ENCODE peak calls at places on chromosomes 3 and 15, in eight cellular contexts. L is IMR-90, X is aorta, Z is cardiac muscle cell, D is fibroblast of lung, B is bronchial epithelial cell, E is right atrium auricular region, U is astrocyte of the spinal cord. Y is an unnamed sample.
A peak's percentile ranks its signal among the peaks of the same experiment; 100 is the strongest.

GRCh38 chr15:71055461-71055860 is 59.8 kb upstream of the THSD4 start:
- DNase-seq in D (peak; percentile 67), B (peak; percentile 83), E (no peak), X (no peak), Z (peak; percentile 39), U (peak; percentile 38), L (peak; percentile 80), Y (peak; percentile 24)

GRCh38 chr3:43394071-43394501 is 107.7 kb downstream of the SNRK start:
- DNase-seq in L (peak; percentile 44), Z (peak; percentile 87), B (no peak), U (peak; percentile 77), D (peak; percentile 27), E (peak; percentile 71), X (peak; percentile 80), Y (peak; percentile 100)

GRCh38 chr3:156787926-156788663 is 38.1 kb upstream of the LEKR1 start:
- DNase-seq in E (no peak), Z (peak; percentile 88), U (peak; percentile 95), X (no peak), B (peak; percentile 98), D (peak; percentile 97), L (peak; percentile 97), Y (peak; percentile 43)

GRCh38 chr3:57755368-57756021 is 614 bp upstream of the SLMAP start:
- DNase-seq in E (no peak), L (peak; percentile 38), B (peak; percentile 86), U (peak; percentile 56), Z (peak; percentile 60), D (peak; percentile 85), X (no peak), Y (peak; percentile 82)

GRCh38 chr3:27500051-27500450 is 15.9 kb upstream of the SLC4A7 start:
- DNase-seq in L (no peak), B (no peak), U (no peak), X (no peak), Z (peak; percentile 21), E (no peak), D (no peak), Y (no peak)

GRCh38 chr3:57155214-57155613 is 9.9 kb downstream of the IL17RD start:
- DNase-seq in U (no peak), X (no peak), D (peak; percentile 17), Z (no peak), E (no peak), B (no peak), L (no peak), Y (no peak)

GRCh38 chr15:84400820-84401219 is 165.2 kb downstream of the GOLGA6L4 start:
- DNase-seq in L (no peak), D (no peak), Z (no peak), E (peak; percentile 13), B (no peak), X (no peak), U (no peak), Y (no peak)

GRCh38 chr15:76151599-76151974 is 91.8 kb downstream of the TMEM266 start:
- DNase-seq in X (no peak), D (no peak), B (no peak), U (no peak), L (no peak), Z (no peak), E (no peak), Y (no peak)

GRCh38 chr15:84766461-84767005 is 18.1 kb downstream of the ZNF592 start:
- DNase-seq in E (no peak), B (no peak), Z (no peak), X (no peak), D (no peak), U (no peak), L (no peak), Y (no peak)

GRCh38 chr3:129614927-129615363 is 8.5 kb upstream of the PLXND1 start:
- DNase-seq in B (no peak), L (no peak), U (no peak), Z (peak; percentile 60), E (no peak), D (no peak), X (no peak), Y (no peak)

GRCh38 chr3:9226326-9226725 is 23.1 kb downstream of the SRGAP3 start:
- DNase-seq in X (no peak), L (peak; percentile 14), E (no peak), B (peak; percentile 58), D (peak; percentile 90), U (peak; percentile 56), Z (peak; percentile 86), Y (no peak)

GRCh38 chr3:142211034-142211433 is 14.4 kb downstream of the GK5 start:
- DNase-seq in D (no peak), U (no peak), L (no peak), E (no peak), Z (peak; percentile 50), X (no peak), B (no peak), Y (peak; percentile 26)

GRCh38 chr3:142218703-142219102 is 6.7 kb downstream of the GK5 start:
- DNase-seq in L (peak; percentile 16), D (no peak), E (no peak), X (no peak), Z (no peak), B (no peak), U (peak; percentile 5), Y (no peak)

GRCh38 chr3:142213298-142213697 is 12.1 kb downstream of the GK5 start:
- DNase-seq in B (no peak), Z (peak; percentile 95), E (no peak), U (peak; percentile 52), X (no peak), L (no peak), D (peak; percentile 39), Y (no peak)

GRCh38 chr3:142215111-142215510 is 10.3 kb downstream of the GK5 start:
- DNase-seq in Z (peak; percentile 49), D (no peak), B (peak; percentile 28), E (no peak), X (no peak), L (peak; percentile 23), U (no peak), Y (peak; percentile 35)

GRCh38 chr3:142216321-142216720 is 9.1 kb downstream of the GK5 start:
- DNase-seq in X (no peak), L (no peak), D (no peak), E (no peak), U (no peak), Z (no peak), B (no peak), Y (no peak)
- H3K4me3 ChIP-seq in X (no peak overlapping the region), L (no peak overlapping the region), D (no peak overlapping the region), E (no peak overlapping the region), U (no peak overlapping the region), Z (no peak overlapping the region), B (no peak overlapping the region), Y (no peak overlapping the region)

DNA sequence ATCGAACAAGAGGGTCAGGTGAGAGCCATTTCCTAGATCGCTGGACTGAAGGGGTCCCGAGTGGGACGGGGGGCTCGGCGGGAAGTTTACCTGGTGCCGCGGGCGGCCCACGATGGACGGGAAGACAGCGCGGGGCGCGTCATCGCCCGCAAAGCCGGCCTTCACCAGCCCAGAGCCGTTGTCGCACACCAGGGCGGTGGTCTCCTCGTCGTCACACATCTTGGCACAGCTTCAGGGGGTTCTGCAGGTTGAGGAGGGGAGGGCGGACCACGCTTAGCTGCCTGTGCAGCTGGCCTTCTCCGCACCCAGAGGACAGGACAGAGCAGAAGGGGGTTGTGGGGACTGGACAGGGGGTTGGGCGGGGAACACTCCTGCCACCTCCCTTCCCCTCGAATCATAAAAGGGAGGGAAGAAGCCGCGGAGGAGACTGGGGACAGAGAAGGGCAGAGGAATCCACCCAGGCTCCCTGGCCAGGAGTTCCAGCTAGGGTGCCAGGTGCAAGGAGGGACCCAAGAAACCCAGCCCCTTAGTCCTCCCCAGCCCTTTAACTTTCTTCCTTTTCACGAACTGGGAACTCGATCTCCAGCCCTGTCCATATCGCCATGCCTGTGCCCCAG is 651 bp downstream of the ACTC1 start:
- DNase-seq in Z (no peak), X (peak; percentile 69), B (no peak), U (no peak), E (no peak), L (no peak), D (no peak), Y (no peak)
- H3K4me3 ChIP-seq in Z (peak overlapping the region; percentile 82), X (peak overlapping the region; percentile 72), B (no peak overlapping the region), U (no peak overlapping the region), E (peak overlapping the region; percentile 57), L (no peak overlapping the region), D (peak overlapping the region; percentile 39), Y (no peak overlapping the region)

GRCh38 chr3:138867996-138868395 is 33.3 kb upstream of the PIK3CB start:
- DNase-seq in D (peak; percentile 21), U (no peak), L (no peak), E (no peak), X (no peak), B (no peak), Z (no peak), Y (peak; percentile 59)

GRCh38 chr3:138861755-138862333 is 27.1 kb upstream of the PIK3CB start:
- DNase-seq in D (peak; percentile 83), Z (peak; percentile 23), X (no peak), L (peak; percentile 81), U (peak; percentile 92), E (no peak), B (peak; percentile 72), Y (peak; percentile 28)

GRCh38 chr3:138863776-138864113 is 29.0 kb upstream of the PIK3CB start:
- DNase-seq in D (no peak), E (no peak), X (no peak), B (no peak), L (no peak), Z (no peak), U (no peak), Y (no peak)

GRCh38 chr3:138862924-138863775 is 28.4 kb upstream of the PIK3CB start:
- DNase-seq in L (peak; percentile 76), B (peak; percentile 97), E (no peak), X (no peak), U (peak; percentile 70), D (peak; percentile 79), Z (peak; percentile 63), Y (peak; percentile 70)

GRCh38 chr3:138862531-138862923 is 27.8 kb upstream of the PIK3CB start:
- DNase-seq in U (peak; percentile 22), B (peak; percentile 51), E (no peak), X (no peak), L (no peak), D (peak; percentile 24), Z (peak; percentile 14), Y (peak; percentile 60)
- H3K4me3 ChIP-seq in U (no peak overlapping the region), B (no peak overlapping the region), E (peak overlapping the region; percentile 9), X (no peak overlapping the region), L (no peak overlapping the region), D (no peak overlapping the region), Z (no peak overlapping the region), Y (no peak overlapping the region)

DNA sequence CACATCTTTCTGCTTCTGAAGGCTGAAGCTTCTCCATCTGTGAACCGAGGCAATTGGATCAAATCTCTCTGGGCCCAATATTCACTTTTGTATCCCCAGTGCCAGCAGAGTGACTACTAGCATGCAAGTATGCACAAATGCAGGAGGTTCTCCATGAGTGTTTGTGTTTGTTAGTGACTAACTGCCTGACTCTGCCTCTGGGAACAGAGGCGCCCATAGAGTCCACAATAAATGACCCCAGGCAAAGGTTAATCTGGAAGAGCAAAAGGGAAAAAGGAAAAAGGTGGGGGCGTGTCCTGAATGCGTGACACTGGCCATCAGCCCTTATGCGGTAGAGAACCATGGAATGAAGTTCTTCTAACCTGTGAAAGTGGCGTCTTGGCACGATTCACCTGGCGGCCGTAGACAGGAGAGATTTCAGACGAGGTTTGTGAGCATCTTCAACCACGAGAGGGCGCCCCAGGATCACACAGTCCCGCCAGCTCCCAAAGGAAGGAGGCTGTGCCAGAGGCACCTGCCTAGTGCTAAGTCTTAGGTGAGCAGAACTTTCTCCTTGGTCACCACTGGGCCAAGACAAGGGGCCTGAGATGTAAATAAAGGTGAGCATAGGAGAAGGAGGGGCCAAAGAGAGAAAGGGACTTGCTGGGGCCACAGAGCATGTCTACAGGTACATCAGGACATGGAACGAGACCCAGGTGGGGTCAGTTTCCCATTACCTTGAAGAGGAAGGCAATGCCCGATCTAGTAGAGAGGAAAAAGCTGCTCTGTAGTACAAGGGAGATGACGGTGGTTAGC is 44.2 kb downstream of the RBPMS2 start:
- DNase-seq in D (peak; percentile 55), B (peak; percentile 66), Z (peak; percentile 80), E (peak; percentile 84), U (peak; percentile 67), X (peak; percentile 95), L (peak; percentile 59), Y (peak; percentile 67)
- H3K4me3 ChIP-seq in D (no peak overlapping the region), B (no peak overlapping the region), Z (no peak overlapping the region), E (no peak overlapping the region), U (no peak overlapping the region), X (no peak overlapping the region), L (no peak overlapping the region), Y (no peak overlapping the region)